ENCODE peak calls at places on chromosomes 16 and 17, in seven cellular contexts. K, T, Q, N, H, W and Y are unnamed samples. For H3K4me1, the result is how much of the 10 kb centered on the place peaks cover.

GRCh38 chr17:16486373-16487250 is 5.4 kb downstream of the LRRC75A start:
- DNase-seq in T (peak), N (peak), K (no peak), W (peak), Q (peak), H (peak), Y (peak)

GRCh38 chr16:51095114-51095872 is 55.8 kb downstream of the SALL1 start:
- DNase-seq in N (no peak), W (no peak), K (no peak), T (no peak), H (no peak), Q (no peak), Y (no peak)

GRCh38 chr17:28219771-28220170 is 99.2 kb upstream of the TMEM97 start:
- DNase-seq in H (no peak), W (no peak), T (no peak), K (no peak), N (no peak), Q (no peak), Y (peak)

GRCh38 chr17:11986179-11986938 is 10.9 kb downstream of the ZNF18 start:
- DNase-seq in N (peak), W (no peak), Q (no peak), H (peak), K (no peak), T (peak), Y (no peak)

GRCh38 chr17:68036304-68037147 is 991 bp downstream of the KPNA2 start:
- DNase-seq in H (no peak), T (peak), K (no peak), W (no peak), Q (no peak), N (no peak), Y (no peak)

GRCh38 chr16:27417047-27417671 is 15.2 kb downstream of the IL21R start:
- DNase-seq in Q (no peak), N (no peak), H (no peak), K (no peak), T (no peak), W (no peak), Y (no peak)

GRCh38 chr16:30085820-30086219 is 5.9 kb downstream of the TBX6 start:
- DNase-seq in N (no peak), T (no peak), Q (no peak), K (no peak), W (no peak), H (no peak), Y (no peak)

GRCh38 chr17:6521636-6522035 is 34.7 kb downstream of the PITPNM3 start:
- DNase-seq in H (no peak), N (no peak), Q (no peak), T (no peak), K (no peak), W (no peak), Y (no peak)

GRCh38 chr17:65243838-65244237 is 106.7 kb downstream of the RGS9 start:
- DNase-seq in W (no peak), T (peak), H (no peak), K (no peak), Q (no peak), N (peak), Y (no peak)

GRCh38 chr16:88308441-88309173 is 74.2 kb upstream of the ZNF469 start:
- DNase-seq in N (no peak), H (no peak), W (no peak), Q (no peak), K (no peak), T (no peak), Y (no peak)

GRCh38 chr17:79005063-79005861 is 4.3 kb downstream of the CANT1 start:
- DNase-seq in T (no peak), Q (peak), N (peak), K (no peak), H (peak), W (peak), Y (peak)

GRCh38 chr17:16273499-16273898 is 56.5 kb downstream of the PIGL start:
- DNase-seq in Q (no peak), N (no peak), K (no peak), H (no peak), T (no peak), W (no peak), Y (no peak)

GRCh38 chr16:72974142-72974769 is 73.7 kb downstream of the ZFHX3 start:
- DNase-seq in K (no peak), N (peak), H (no peak), W (no peak), Q (peak), T (peak), Y (no peak)

GRCh38 chr16:88624481-88624880 is 13.9 kb upstream of the IL17C start:
- DNase-seq in W (no peak), H (no peak), T (no peak), Q (no peak), K (peak), N (no peak), Y (no peak)

GRCh38 chr16:15946257-15947044 is 3.0 kb upstream of the ABCC1 start:
- DNase-seq in H (peak), T (peak), Q (no peak), N (no peak), W (no peak), K (no peak), Y (no peak)

GRCh38 chr16:87555647-87556046 is 46.7 kb upstream of the JPH3 start:
- DNase-seq in Q (no peak), H (no peak), N (no peak), T (no peak), W (no peak), K (no peak), Y (no peak)

GRCh38 chr17:179066-179432 is 2.4 kb downstream of the DOC2B start:
- DNase-seq in W (no peak), T (no peak), H (no peak), Q (no peak), N (no peak), K (no peak), Y (peak)

GRCh38 chr17:80779961-80780380 is 211.7 kb upstream of the CHMP6 start:
- DNase-seq in Q (no peak), N (peak), W (peak), H (no peak), T (peak), K (no peak), Y (no peak)

GRCh38 chr17:1179635-1180433 is at the start of gene ABR:
- DNase-seq in T (peak), W (peak), H (peak), K (peak), N (no peak), Q (peak), Y (no peak)

GRCh38 chr17:41322264-41322902 is 6.9 kb upstream of the KRTAP17-1 start:
- DNase-seq in H (peak), Q (no peak), T (peak), W (no peak), N (peak), K (peak), Y (no peak)

GRCh38 chr17:61205406-61205805 is 194.2 kb upstream of the TBX2 start:
- DNase-seq in T (no peak), N (no peak), K (no peak), Q (no peak), H (no peak), W (no peak), Y (no peak)

GRCh38 chr17:182164-182751 is 808 bp upstream of the DOC2B start:
- DNase-seq in W (no peak), N (peak), K (no peak), H (no peak), Q (peak), T (peak), Y (peak)

GRCh38 chr17:76077582-76078110 is 1.3 kb upstream of the ZACN start:
- DNase-seq in Q (no peak), W (no peak), N (peak), K (no peak), H (no peak), T (no peak), Y (peak)

GRCh38 chr16:8565498-8565897 is 24.8 kb downstream of the TMEM114 start:
- DNase-seq in H (no peak), W (no peak), N (no peak), Q (no peak), K (no peak), T (no peak), Y (no peak)

GRCh38 chr17:44555056-44555455 is 2.2 kb upstream of the FZD2 start:
- DNase-seq in W (no peak), T (no peak), N (no peak), Q (no peak), K (no peak), H (no peak), Y (no peak)

GRCh38 chr17:73510981-73511442 is 133.2 kb downstream of the SDK2 start:
- DNase-seq in W (no peak), H (no peak), N (no peak), Q (no peak), T (no peak), K (no peak), Y (peak)

GRCh38 chr17:63525190-63525946 is 2.2 kb downstream of the KCNH6 start:
- DNase-seq in Q (no peak), K (no peak), W (no peak), H (no peak), N (no peak), T (no peak), Y (no peak)

GRCh38 chr17:50542795-50543774 is 3.9 kb upstream of the SPATA20 start:
- DNase-seq in Q (peak), N (peak), W (no peak), T (no peak), H (peak), K (no peak), Y (peak)
- H3K27ac ChIP-seq in Q (peak), N (peak), W (peak), T (no peak), H (peak), K (no peak), Y (no peak)

DNA sequence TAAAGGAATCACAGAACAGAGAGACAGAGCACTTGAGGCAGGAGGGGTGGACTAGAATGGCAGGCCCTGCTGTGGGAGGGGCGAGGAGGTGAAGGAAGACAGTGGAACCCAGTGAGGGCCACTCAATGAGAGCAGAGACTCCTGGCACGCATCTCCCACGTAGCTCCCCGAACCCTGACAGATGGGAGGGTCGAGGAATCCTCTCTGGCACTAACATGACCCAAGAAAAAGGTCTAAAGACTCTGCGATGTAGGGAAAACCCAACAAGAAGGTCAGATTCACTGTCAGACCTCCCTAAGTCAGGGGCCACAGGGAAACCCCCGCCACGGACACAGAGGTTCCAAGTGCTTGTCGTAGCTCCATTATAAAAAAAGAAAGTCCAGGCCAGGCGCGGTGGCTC is 15.0 kb downstream of the ZDHHC7 start:
- DNase-seq in W (no peak), H (no peak), K (no peak), Q (no peak), N (no peak), T (no peak), Y (no peak)
- H3K4me1 ChIP-seq in W (half or more), H (under half), K (under half), Q (half or more), N (half or more), T (under half), Y (under half)

DNA sequence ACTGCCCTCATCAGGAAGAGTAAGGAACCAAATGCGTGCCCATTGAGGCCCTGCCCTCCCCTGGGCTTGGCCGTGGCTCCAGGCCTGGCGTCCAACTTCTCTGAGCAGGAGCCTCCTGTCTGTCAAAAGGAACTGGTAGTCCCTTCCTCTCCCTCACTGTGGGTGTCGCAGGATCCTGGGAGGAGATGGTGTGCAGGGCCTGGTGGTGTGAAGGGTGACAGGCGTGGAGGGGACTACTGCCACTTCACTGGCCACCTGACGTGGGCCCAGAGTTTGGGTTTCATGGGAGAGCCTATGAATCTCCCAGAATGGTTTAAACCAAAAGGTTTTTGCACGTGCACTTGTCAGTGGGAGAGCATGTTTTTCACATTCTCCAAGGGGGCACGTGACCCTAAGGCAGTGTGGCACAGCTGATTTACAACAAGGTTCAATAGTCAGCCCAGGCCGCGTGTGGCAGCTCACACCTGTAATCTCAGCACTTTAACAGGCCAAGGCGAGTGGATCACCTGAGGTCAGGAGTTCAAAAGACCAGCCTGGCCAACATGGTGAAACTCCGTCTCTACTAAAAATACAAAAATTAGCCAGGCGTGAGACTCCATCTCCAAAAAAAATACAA is 12.5 kb downstream of the ARL2BP start:
- DNase-seq in T (no peak), K (no peak), H (no peak), Q (peak), N (no peak), W (peak), Y (no peak)
- H3K27ac ChIP-seq in T (peak), K (no peak), H (no peak), Q (no peak), N (no peak), W (no peak), Y (no peak)

DNA sequence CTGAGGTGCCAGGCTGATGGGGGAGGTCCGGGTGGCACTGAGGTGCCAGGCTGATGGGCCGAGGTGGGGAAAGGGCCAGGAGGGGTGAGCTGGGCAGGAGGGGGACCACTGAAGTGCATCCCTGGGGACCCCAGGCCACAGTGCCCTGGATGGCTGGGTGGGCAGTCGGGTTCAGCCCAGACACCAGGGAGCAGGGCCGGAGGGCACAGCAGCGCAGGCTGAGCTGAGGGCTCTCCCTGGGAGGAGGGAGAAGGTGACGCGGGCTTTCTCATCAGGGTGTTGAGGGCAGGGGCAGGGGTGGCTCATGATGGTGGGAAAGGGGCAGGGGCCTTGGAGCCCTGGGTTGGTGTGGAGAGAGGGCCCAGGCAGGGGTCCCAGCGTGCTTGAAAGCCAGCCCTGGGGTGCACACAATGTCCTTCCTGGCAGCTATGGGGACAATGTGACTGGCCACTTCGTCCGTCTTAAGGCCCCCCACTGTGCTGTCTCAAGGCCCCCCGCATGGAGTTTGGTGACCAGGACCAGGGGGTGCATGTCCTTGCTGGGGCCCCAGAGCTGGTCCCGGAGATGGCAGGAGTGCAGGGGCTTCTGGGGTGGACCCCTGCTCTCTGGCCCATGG is 16.0 kb downstream of the CD7 start:
- DNase-seq in Q (no peak), W (no peak), H (no peak), N (no peak), K (no peak), T (no peak), Y (no peak)
- H3K4me1 ChIP-seq in Q (half or more), W (under half), H (under half), N (under half), K (half or more), T (under half), Y (under half)

GRCh38 chr16:66486773-66487579 is 59.9 kb downstream of the BEAN1 start:
- DNase-seq in N (peak), W (peak), H (no peak), K (no peak), T (peak), Q (peak), Y (peak)
- H3K27ac ChIP-seq in N (no peak), W (peak), H (no peak), K (no peak), T (no peak), Q (no peak), Y (no peak)

GRCh38 chr17:48560452-48560817 is 15.5 kb upstream of the HOXB2 start:
- DNase-seq in W (no peak), Q (no peak), T (no peak), N (no peak), H (no peak), K (no peak), Y (no peak)
- H3K4me1 ChIP-seq in W (half or more), Q (half or more), T (half or more), N (under half), H (under half), K (under half), Y (half or more)